ENCODE peak calls at places on chromosomes 16 and 17, in four cellular contexts. One of them, this sample, is unnamed.
A peak's percentile ranks its signal among the peaks of the same experiment; 100 is the strongest.

GRCh38 chr16:22814330-22815105 is 556 bp downstream of the HS3ST2 start:
- DNase-seq in thoracic aorta: no peak
- DNase-seq in mammary epithelial cell: peak; percentile 64
- DNase-seq in AG04450: no peak
- DNase-seq in this sample: no peak

GRCh38 chr17:71900830-71901229 is 220.0 kb upstream of the SOX9 start:
- DNase-seq in thoracic aorta: no peak
- DNase-seq in mammary epithelial cell: peak; percentile 94
- DNase-seq in AG04450: no peak
- DNase-seq in this sample: no peak

GRCh38 chr17:57881143-57881542 is 31.3 kb upstream of the MRPS23 start:
- DNase-seq in thoracic aorta: no peak
- DNase-seq in mammary epithelial cell: no peak
- DNase-seq in AG04450: peak; percentile 87
- DNase-seq in this sample: no peak

GRCh38 chr17:75720656-75721462 is at the start of gene ITGB4:
- DNase-seq in thoracic aorta: no peak
- DNase-seq in mammary epithelial cell: peak; percentile 92
- DNase-seq in AG04450: no peak
- DNase-seq in this sample: no peak

GRCh38 chr17:8922451-8922850 is 43.1 kb downstream of the PIK3R5 start:
- DNase-seq in thoracic aorta: no peak
- DNase-seq in mammary epithelial cell: peak; percentile 97
- DNase-seq in AG04450: peak; percentile 49
- DNase-seq in this sample: no peak

GRCh38 chr16:70253291-70254094 is 1.8 kb upstream of the EXOSC6 start:
- DNase-seq in thoracic aorta: no peak
- DNase-seq in mammary epithelial cell: no peak
- DNase-seq in AG04450: no peak
- DNase-seq in this sample: no peak

GRCh38 chr17:14732211-14732610 is 431.3 kb downstream of the HS3ST3B1 start:
- DNase-seq in thoracic aorta: no peak
- DNase-seq in mammary epithelial cell: no peak
- DNase-seq in AG04450: no peak
- DNase-seq in this sample: no peak

GRCh38 chr17:53462393-53462811 is 360.3 kb upstream of the KIF2B start:
- DNase-seq in thoracic aorta: no peak
- DNase-seq in mammary epithelial cell: peak; percentile 72
- DNase-seq in AG04450: no peak
- DNase-seq in this sample: no peak

GRCh38 chr17:31414590-31414918 is 23.1 kb downstream of the RAB11FIP4 start:
- DNase-seq in thoracic aorta: no peak
- DNase-seq in mammary epithelial cell: no peak
- DNase-seq in AG04450: no peak
- DNase-seq in this sample: no peak

GRCh38 chr17:43940630-43941029 is 1.6 kb downstream of the PPY start:
- DNase-seq in thoracic aorta: no peak
- DNase-seq in mammary epithelial cell: no peak
- DNase-seq in AG04450: no peak
- DNase-seq in this sample: no peak

GRCh38 chr17:37741334-37742113 is 3.3 kb downstream of the HNF1B start:
- DNase-seq in thoracic aorta: no peak
- DNase-seq in mammary epithelial cell: no peak
- DNase-seq in AG04450: no peak
- DNase-seq in this sample: no peak

GRCh38 chr17:44293509-44294226 is 14.7 kb upstream of the RUNDC3A start:
- DNase-seq in thoracic aorta: no peak
- DNase-seq in mammary epithelial cell: no peak
- DNase-seq in AG04450: no peak
- DNase-seq in this sample: no peak

GRCh38 chr16:70746708-70747424 is 54.1 kb downstream of the VAC14 start:
- DNase-seq in thoracic aorta: peak; percentile 64
- DNase-seq in mammary epithelial cell: peak; percentile 78
- DNase-seq in AG04450: peak; percentile 82
- DNase-seq in this sample: no peak

GRCh38 chr16:74691093-74691855 is 9.4 kb downstream of the MLKL start:
- DNase-seq in thoracic aorta: no peak
- DNase-seq in mammary epithelial cell: no peak
- DNase-seq in AG04450: no peak
- DNase-seq in this sample: no peak

GRCh38 chr17:28204751-28205150 is 114.2 kb upstream of the TMEM97 start:
- DNase-seq in thoracic aorta: no peak
- DNase-seq in mammary epithelial cell: peak; percentile 61
- DNase-seq in AG04450: no peak
- DNase-seq in this sample: no peak

GRCh38 chr17:44417553-44417952 is 28.1 kb upstream of the ITGA2B start:
- DNase-seq in thoracic aorta: no peak
- DNase-seq in mammary epithelial cell: peak; percentile 95
- DNase-seq in AG04450: peak; percentile 68
- DNase-seq in this sample: no peak

GRCh38 chr16:22787456-22788189 is 26.3 kb upstream of the HS3ST2 start:
- DNase-seq in thoracic aorta: no peak
- DNase-seq in mammary epithelial cell: peak; percentile 86
- DNase-seq in AG04450: no peak
- DNase-seq in this sample: no peak

GRCh38 chr17:12463102-12463501 is 202.6 kb upstream of the MYOCD start:
- DNase-seq in thoracic aorta: peak; percentile 3
- DNase-seq in mammary epithelial cell: no peak
- DNase-seq in AG04450: peak; percentile 29
- DNase-seq in this sample: no peak

GRCh38 chr16:65249768-65250167 is 127.9 kb upstream of the CDH11 start:
- DNase-seq in thoracic aorta: peak; percentile 27
- DNase-seq in mammary epithelial cell: no peak
- DNase-seq in AG04450: no peak
- DNase-seq in this sample: peak; percentile 9

GRCh38 chr16:2486645-2487516 is 12.0 kb downstream of the TBC1D24 start:
- DNase-seq in thoracic aorta: no peak
- DNase-seq in mammary epithelial cell: no peak
- DNase-seq in AG04450: no peak
- DNase-seq in this sample: peak; percentile 76

DNA sequence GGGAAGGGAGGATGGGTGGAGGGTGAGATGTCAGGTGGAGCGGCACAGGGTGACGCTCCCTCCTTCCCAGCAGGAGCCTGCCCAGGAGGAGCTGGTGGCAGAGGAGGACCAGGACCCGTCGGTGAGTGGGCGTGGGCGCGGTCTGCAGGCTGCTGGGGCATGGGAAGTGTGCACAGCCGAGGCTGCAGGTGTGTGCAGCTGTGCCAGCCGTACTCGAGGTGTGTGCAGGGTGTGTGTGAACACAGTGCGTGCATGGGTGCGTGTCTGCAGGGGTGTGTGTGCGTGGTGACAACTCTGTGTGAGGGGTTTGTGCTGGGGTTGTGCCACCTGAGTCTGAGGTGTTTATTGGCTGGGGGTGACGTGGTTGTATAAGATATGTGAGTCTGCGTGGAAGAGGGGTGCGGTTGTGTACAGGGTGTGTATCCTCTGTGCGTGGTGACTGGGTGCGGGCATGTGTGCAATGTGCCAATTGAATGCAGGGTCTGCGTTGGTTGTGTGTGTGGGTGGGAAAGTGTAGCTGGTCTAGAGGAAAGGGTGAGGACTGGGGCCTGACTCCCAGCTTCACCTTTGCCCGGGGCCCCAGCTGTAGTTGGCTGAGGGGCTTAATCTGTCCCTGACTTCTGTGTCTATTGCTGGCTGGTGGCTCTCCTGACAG is 670 bp downstream of the TNFSF12 start:
- DNase-seq in thoracic aorta: no peak
- DNase-seq in mammary epithelial cell: no peak
- DNase-seq in AG04450: no peak
- DNase-seq in this sample: no peak
- H3K4me3 ChIP-seq in thoracic aorta: peak overlapping the region; percentile 85
- H3K4me3 ChIP-seq in mammary epithelial cell: no peak overlapping the region
- H3K4me3 ChIP-seq in AG04450: peak overlapping the region; percentile 70
- H3K4me3 ChIP-seq in this sample: peak overlapping the region; percentile 82

GRCh38 chr17:7404737-7405412 is 978 bp upstream of the TMEM256 start:
- DNase-seq in thoracic aorta: no peak
- DNase-seq in mammary epithelial cell: no peak
- DNase-seq in AG04450: no peak
- DNase-seq in this sample: peak; percentile 66
- H3K27ac ChIP-seq in thoracic aorta: peak overlapping the region; percentile 93
- H3K27ac ChIP-seq in mammary epithelial cell: no peak overlapping the region
- H3K27ac ChIP-seq in AG04450: peak overlapping the region; percentile 52
- H3K27ac ChIP-seq in this sample: peak overlapping the region; percentile 94

GRCh38 chr17:48163809-48164208 is 56.2 kb downstream of the SNX11 start:
- DNase-seq in thoracic aorta: no peak
- DNase-seq in mammary epithelial cell: no peak
- DNase-seq in AG04450: no peak
- DNase-seq in this sample: no peak
- TF ChIP-seq CTCF in thoracic aorta: no peak
- TF ChIP-seq CTCF in mammary epithelial cell: no peak
- TF ChIP-seq CTCF in AG04450: no peak
- TF ChIP-seq CTCF in this sample: no peak

GRCh38 chr16:379961-380836 is 1.6 kb downstream of the PGAP6 start:
- DNase-seq in thoracic aorta: no peak
- DNase-seq in mammary epithelial cell: no peak
- DNase-seq in AG04450: no peak
- DNase-seq in this sample: no peak
- H3K4me3 ChIP-seq in thoracic aorta: peak overlapping the region; percentile 84
- H3K4me3 ChIP-seq in mammary epithelial cell: peak overlapping the region; percentile 85
- H3K4me3 ChIP-seq in AG04450: peak overlapping the region; percentile 75
- H3K4me3 ChIP-seq in this sample: peak overlapping the region; percentile 80

DNA sequence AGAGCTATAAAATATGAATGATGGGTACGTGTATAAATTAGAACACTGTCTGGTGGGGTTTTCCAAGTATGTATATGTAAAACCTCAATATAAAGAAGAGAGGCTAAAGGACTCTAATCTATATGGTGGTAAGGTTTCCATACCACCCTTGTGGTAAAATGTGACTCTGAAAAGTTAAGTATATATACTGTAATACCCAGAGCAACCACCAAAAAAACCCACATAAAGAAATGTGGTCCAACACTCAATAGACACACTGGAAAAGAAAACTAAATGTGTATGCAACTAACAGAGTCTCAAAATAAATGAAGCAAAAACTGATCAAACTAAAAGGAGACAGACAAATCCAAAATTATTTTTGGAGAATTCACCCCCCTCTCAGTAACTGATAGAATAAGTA is 72.2 kb downstream of the XPO6 start:
- DNase-seq in thoracic aorta: no peak
- DNase-seq in mammary epithelial cell: no peak
- DNase-seq in AG04450: no peak
- DNase-seq in this sample: no peak
- H3K27ac ChIP-seq in thoracic aorta: no peak overlapping the region
- H3K27ac ChIP-seq in mammary epithelial cell: no peak overlapping the region
- H3K27ac ChIP-seq in AG04450: no peak overlapping the region
- H3K27ac ChIP-seq in this sample: no peak overlapping the region

GRCh38 chr16:73054131-73054496 is 6.2 kb upstream of the ZFHX3 start:
- DNase-seq in thoracic aorta: no peak
- DNase-seq in mammary epithelial cell: no peak
- DNase-seq in AG04450: no peak
- DNase-seq in this sample: no peak
- TF ChIP-seq CTCF in thoracic aorta: no peak
- TF ChIP-seq CTCF in mammary epithelial cell: no peak
- TF ChIP-seq CTCF in AG04450: no peak
- TF ChIP-seq CTCF in this sample: no peak

This sample was measured in dorsolateral prefrontal cortex.